ENCODE peak calls at places on chromosomes 13 and 19, in four cellular contexts. H is K562, T is upper lobe of right lung, C is heart left ventricle. B is an unnamed sample.

GRCh38 chr19:53906211-53907192 is 2.6 kb upstream of the CACNG7 start:
- DNase-seq in C (peak; percentile 37), T (peak; percentile 80), H (peak; percentile 40), B (no peak)

GRCh38 chr13:27006519-27007161 is 165.0 kb downstream of the USP12 start:
- DNase-seq in H (no peak), T (peak; percentile 81), C (no peak), B (no peak)

GRCh38 chr19:1511318-1511988 is 1.4 kb downstream of the ADAMTSL5 start:
- DNase-seq in T (no peak), C (no peak), H (no peak), B (no peak)

GRCh38 chr19:2042485-2043268 is 8.4 kb downstream of the MKNK2 start:
- DNase-seq in H (no peak), T (peak; percentile 77), C (peak; percentile 53), B (peak; percentile 80)

GRCh38 chr13:113641426-113641825 is 16.6 kb downstream of the ATP4B start:
- DNase-seq in T (no peak), H (no peak), C (no peak), B (no peak)

GRCh38 chr19:9498183-9498902 is at the start of gene ZNF560:
- DNase-seq in H (peak; percentile 0), C (no peak), T (no peak), B (peak; percentile 11)

GRCh38 chr19:56476671-56477428 is at the start of gene ZNF667:
- DNase-seq in H (no peak), C (no peak), T (no peak), B (no peak)

GRCh38 chr19:10643968-10644290 is 10.2 kb upstream of the ILF3 start:
- DNase-seq in T (no peak), H (no peak), C (no peak), B (no peak)

GRCh38 chr19:51439021-51439465 is 19.2 kb downstream of the SIGLEC8 start:
- DNase-seq in C (no peak), T (peak; percentile 35), H (peak; percentile 51), B (no peak)

DNA sequence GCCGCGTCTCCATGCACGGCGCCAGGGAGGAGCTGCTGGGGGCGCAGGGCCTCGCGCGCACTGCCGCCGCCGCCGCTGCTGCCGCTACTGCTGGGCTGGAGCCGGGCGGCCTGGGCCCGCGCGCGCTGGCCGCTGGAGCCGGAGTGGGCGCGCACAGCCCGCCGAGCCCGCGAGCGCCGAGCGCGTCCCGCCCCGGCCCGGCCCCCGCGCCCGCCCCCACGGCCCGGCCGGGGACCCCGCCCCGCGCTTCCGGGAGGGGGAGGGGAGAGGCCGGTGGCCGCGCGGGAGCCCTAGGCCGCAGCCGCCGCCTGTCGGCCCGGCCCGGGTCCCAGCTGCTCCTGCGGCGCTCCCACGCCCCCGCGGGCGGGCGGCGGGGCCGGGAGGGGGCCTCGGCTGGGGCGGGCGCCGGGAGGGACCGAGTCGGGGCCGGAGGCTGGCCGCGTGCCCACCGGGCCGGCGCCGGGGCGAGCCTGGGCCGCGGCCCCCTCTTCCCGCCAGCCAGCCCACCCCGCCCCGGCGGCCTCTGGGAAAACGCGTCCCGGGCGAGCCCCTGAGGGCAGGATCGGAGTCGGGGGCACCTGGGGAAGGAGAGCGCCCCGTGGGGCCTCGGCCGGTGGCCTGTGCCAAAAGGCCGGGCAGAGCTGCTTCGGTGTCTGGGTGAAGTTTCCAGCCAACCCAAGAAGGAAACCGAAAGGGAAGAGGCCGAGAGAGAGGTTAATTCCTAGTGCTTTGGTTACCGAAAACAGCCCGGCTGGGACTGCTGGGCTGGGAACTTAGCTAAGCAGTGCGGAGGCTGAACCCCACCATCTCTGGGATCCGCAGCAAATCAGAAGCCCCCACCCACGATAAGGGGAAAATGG is at the start of gene STK24:
- DNase-seq in H (peak; percentile 71), T (peak; percentile 87), C (peak; percentile 85), B (peak; percentile 85)
- H3K4me1 ChIP-seq in H (peaks cover 18% of the 10 kb centered on the region), T (peaks cover 35% of the 10 kb centered on the region), C (peaks cover 39% of the 10 kb centered on the region), B (peaks cover 4% of the 10 kb centered on the region)

GRCh38 chr19:28066161-28066560 is 1146.8 kb downstream of the UQCRFS1 start:
- DNase-seq in C (no peak), T (no peak), H (no peak), B (no peak)
- H3K4me1 ChIP-seq in C (no peaks in the 10 kb centered on the region), T (no peaks in the 10 kb centered on the region), H (no peaks in the 10 kb centered on the region), B (no peaks in the 10 kb centered on the region)

GRCh38 chr19:12871681-12872080 is 9.6 kb downstream of the DNASE2 start:
- DNase-seq in H (no peak), T (no peak), C (no peak), B (no peak)
- H3K4me1 ChIP-seq in H (peaks cover 46% of the 10 kb centered on the region), T (peaks cover 5% of the 10 kb centered on the region), C (peaks cover 22% of the 10 kb centered on the region), B (peaks cover 4% of the 10 kb centered on the region)

GRCh38 chr19:39200066-39200817 is 3.5 kb downstream of the NCCRP1 start:
- DNase-seq in T (no peak), H (no peak), C (no peak), B (no peak)
- H3K4me1 ChIP-seq in T (peaks cover 7% of the 10 kb centered on the region), H (peaks cover 78% of the 10 kb centered on the region), C (peaks cover 7% of the 10 kb centered on the region), B (peaks cover 4% of the 10 kb centered on the region)

B was measured in ovary.